ENCODE peak calls at places on chromosomes 4 and X, in eight cellular contexts. A is A549, N is K562, X is H1, W is ovary, C is sigmoid colon, Q is stomach, H is HepG2. V is an unnamed sample. For H3K4me1, the result is how much of the 10 kb centered on the place peaks cover.

GRCh38 chrX:46865281-46865680 is 28.4 kb downstream of the RP2 start:
- DNase-seq in W (no peak), A (peak), Q (no peak), X (no peak), H (peak), N (no peak), C (no peak), V (no peak)

GRCh38 chrX:115058276-115058675 is 40.9 kb upstream of the IL13RA2 start:
- DNase-seq in W (no peak), N (no peak), X (no peak), H (no peak), A (no peak), Q (no peak), C (peak), V (no peak)

GRCh38 chr4:129364747-129365452 is 268.9 kb downstream of the C4orf33 start:
- DNase-seq in X (no peak), Q (no peak), A (no peak), W (no peak), N (no peak), H (no peak), C (no peak), V (no peak)

GRCh38 chr4:148071009-148071408 is 339.1 kb downstream of the ARHGAP10 start:
- DNase-seq in N (no peak), X (no peak), A (no peak), H (no peak), C (no peak), Q (no peak), W (no peak), V (no peak)

GRCh38 chrX:116435597-116435996 is 809 bp upstream of the SLC6A14 start:
- DNase-seq in W (no peak), N (no peak), C (no peak), Q (no peak), A (no peak), H (peak), X (no peak), V (no peak)

GRCh38 chr4:107825072-107825789 is 499 bp downstream of the SGMS2 start:
- DNase-seq in C (peak), W (no peak), A (peak), H (no peak), N (no peak), Q (peak), X (no peak), V (peak)

GRCh38 chrX:150084474-150085229 is 146.4 kb upstream of the EOLA2 start:
- DNase-seq in A (peak), N (no peak), W (no peak), C (no peak), X (no peak), H (no peak), Q (no peak), V (no peak)

GRCh38 chr4:76950846-76951321 is 1.3 kb downstream of the SEPTIN11 start:
- DNase-seq in H (no peak), A (no peak), W (peak), C (no peak), X (no peak), Q (no peak), N (no peak), V (no peak)

GRCh38 chrX:446243-446642 is 59.5 kb upstream of the PPP2R3B start:
- DNase-seq in H (no peak), N (no peak), Q (no peak), A (no peak), C (peak), X (peak), W (no peak), V (no peak)

GRCh38 chrX:54891573-54891972 is 29.1 kb upstream of the TRO start:
- DNase-seq in W (no peak), N (peak), C (no peak), H (peak), A (peak), X (no peak), Q (no peak), V (no peak)

GRCh38 chrX:101462892-101463291 is 22.4 kb upstream of the ARMCX4 start:
- DNase-seq in W (no peak), X (no peak), N (no peak), Q (no peak), C (no peak), A (peak), H (peak), V (no peak)

GRCh38 chr4:80259012-80259411 is 7.5 kb upstream of the FGF5 start:
- DNase-seq in Q (no peak), A (no peak), N (no peak), W (no peak), X (no peak), H (no peak), C (no peak), V (no peak)

GRCh38 chr4:146522862-146523205 is 1.1 kb upstream of the SLC10A7 start:
- DNase-seq in A (peak), X (no peak), C (no peak), W (no peak), N (no peak), Q (no peak), H (peak), V (no peak)

GRCh38 chr4:101393256-101393655 is 45.9 kb upstream of the PPP3CA start:
- DNase-seq in H (peak), N (no peak), A (peak), C (no peak), W (no peak), Q (no peak), X (no peak), V (no peak)

GRCh38 chr4:13547563-13548041 is 3.3 kb upstream of the NKX3-2 start:
- DNase-seq in W (no peak), N (no peak), C (peak), Q (no peak), H (no peak), X (no peak), A (no peak), V (no peak)

GRCh38 chr4:11463707-11464106 is 35.0 kb upstream of the HS3ST1 start:
- DNase-seq in W (no peak), C (no peak), X (no peak), N (no peak), H (no peak), A (no peak), Q (no peak), V (no peak)

GRCh38 chrX:28756647-28757046 is 169.4 kb downstream of the IL1RAPL1 start:
- DNase-seq in N (no peak), Q (no peak), C (no peak), H (no peak), X (no peak), A (no peak), W (no peak), V (no peak)

GRCh38 chr4:17681921-17682566 is 67.6 kb downstream of the MED28 start:
- DNase-seq in C (no peak), A (no peak), H (no peak), W (no peak), Q (no peak), N (no peak), X (no peak), V (no peak)

GRCh38 chr4:40550900-40551546 is 78.6 kb downstream of the RBM47 start:
- DNase-seq in X (no peak), A (peak), H (peak), N (peak), W (no peak), C (no peak), Q (peak), V (no peak)

GRCh38 chr4:112854420-112854819 is 195.0 kb upstream of the ANK2 start:
- DNase-seq in Q (no peak), N (no peak), X (no peak), H (no peak), C (no peak), W (no peak), A (no peak), V (no peak)

GRCh38 chr4:32148120-32148666 is 1428.0 kb downstream of the PCDH7 start:
- DNase-seq in C (no peak), X (no peak), A (no peak), H (no peak), Q (no peak), N (no peak), W (no peak), V (no peak)

GRCh38 chrX:20414066-20414465 is 147.4 kb upstream of the RPS6KA3 start:
- DNase-seq in C (no peak), N (no peak), W (no peak), X (no peak), A (no peak), H (no peak), Q (no peak), V (no peak)

GRCh38 chr4:2935762-2936743 is 27.2 kb downstream of the NOP14 start:
- DNase-seq in H (no peak), N (no peak), C (peak), X (no peak), Q (peak), W (peak), A (peak), V (no peak)

GRCh38 chrX:85244411-85245210 is 820 bp downstream of the ZNF711 start:
- DNase-seq in Q (no peak), A (peak), W (peak), H (no peak), X (no peak), C (no peak), N (peak), V (no peak)

GRCh38 chr4:169314906-169315305 is 44.1 kb upstream of the SH3RF1 start:
- DNase-seq in X (no peak), C (peak), N (no peak), H (peak), A (peak), Q (peak), W (peak), V (peak)

GRCh38 chr4:94208268-94208667 is 603 bp downstream of the SMARCAD1 start:
- DNase-seq in H (no peak), W (no peak), X (no peak), C (no peak), N (no peak), Q (no peak), A (no peak), V (no peak)

GRCh38 chrX:101564651-101565050 is 14.3 kb downstream of the ARMCX1 start:
- DNase-seq in X (no peak), H (no peak), Q (no peak), A (no peak), W (no peak), C (no peak), N (no peak), V (no peak)

GRCh38 chr4:84019626-84020025 is 479.5 kb downstream of the NKX6-1 start:
- DNase-seq in N (no peak), Q (no peak), C (no peak), X (no peak), A (no peak), W (no peak), H (no peak), V (no peak)
- TF ChIP-seq EP300 in N (no peak), Q (no peak), C (no peak), X (no peak), A (no peak), W (no peak), H (no peak), V (no peak)

GRCh38 chr4:123621072-123621705 is 224.6 kb downstream of the SPRY1 start:
- DNase-seq in X (no peak), H (no peak), Q (no peak), A (no peak), W (no peak), N (no peak), C (no peak), V (peak)

GRCh38 chr4:123618606-123619005 is 222.0 kb downstream of the SPRY1 start:
- DNase-seq in Q (no peak), N (no peak), W (no peak), H (no peak), X (no peak), C (no peak), A (no peak), V (no peak)

GRCh38 chr4:123619326-123619725 is 222.7 kb downstream of the SPRY1 start:
- DNase-seq in W (no peak), H (no peak), N (no peak), X (no peak), A (no peak), C (no peak), Q (no peak), V (no peak)

GRCh38 chr4:123622572-123622971 is 226.0 kb downstream of the SPRY1 start:
- DNase-seq in Q (no peak), W (no peak), H (no peak), N (no peak), C (no peak), A (no peak), X (no peak), V (no peak)

DNA sequence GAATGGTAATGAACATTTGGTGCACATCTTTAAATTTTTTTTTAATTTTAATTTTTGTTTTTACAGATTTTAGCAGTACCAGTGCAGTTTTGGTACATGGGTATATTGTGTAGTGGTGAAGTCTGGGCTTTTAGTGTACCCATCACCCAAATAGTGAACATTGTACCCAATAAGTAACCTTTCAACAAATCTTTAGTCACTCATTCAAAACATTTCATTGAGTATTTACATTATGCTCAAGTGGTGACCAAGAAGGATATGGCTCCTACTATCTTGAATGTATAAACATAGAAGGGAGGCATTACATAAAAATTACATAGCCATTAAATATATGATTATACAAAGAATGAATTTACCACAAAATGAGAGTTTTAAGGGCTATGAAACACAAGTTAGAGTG is 223.3 kb downstream of the SPRY1 start:
- DNase-seq in N (no peak), C (no peak), A (no peak), W (no peak), Q (no peak), X (no peak), H (peak), V (no peak)
- H3K27ac ChIP-seq in N (no peak), C (no peak), A (no peak), W (no peak), Q (no peak), X (no peak), H (peak), V (no peak)

GRCh38 chr4:186148335-186148975 is 42.9 kb upstream of the CYP4V2 start:
- DNase-seq in H (no peak), C (no peak), A (no peak), Q (no peak), N (no peak), X (no peak), W (no peak), V (no peak)

GRCh38 chr4:186144596-186145569 is 40.4 kb downstream of the FAM149A start:
- DNase-seq in Q (peak), W (peak), A (peak), H (no peak), C (peak), X (no peak), N (no peak), V (no peak)

GRCh38 chr4:186144180-186144579 is 39.7 kb downstream of the FAM149A start:
- DNase-seq in W (peak), Q (no peak), C (no peak), X (no peak), A (peak), H (no peak), N (no peak), V (no peak)

GRCh38 chr4:186149872-186150271 is 41.5 kb upstream of the CYP4V2 start:
- DNase-seq in C (peak), H (peak), W (peak), X (peak), A (peak), N (peak), Q (peak), V (peak)

GRCh38 chr4:186146443-186146842 is 41.9 kb downstream of the FAM149A start:
- DNase-seq in N (no peak), A (no peak), W (no peak), X (no peak), H (no peak), C (no peak), Q (no peak), V (no peak)
- H3K4me1 ChIP-seq in N (under half), A (under half), W (under half), X (under half), H (under half), C (under half), Q (under half), V (under half)

DNA sequence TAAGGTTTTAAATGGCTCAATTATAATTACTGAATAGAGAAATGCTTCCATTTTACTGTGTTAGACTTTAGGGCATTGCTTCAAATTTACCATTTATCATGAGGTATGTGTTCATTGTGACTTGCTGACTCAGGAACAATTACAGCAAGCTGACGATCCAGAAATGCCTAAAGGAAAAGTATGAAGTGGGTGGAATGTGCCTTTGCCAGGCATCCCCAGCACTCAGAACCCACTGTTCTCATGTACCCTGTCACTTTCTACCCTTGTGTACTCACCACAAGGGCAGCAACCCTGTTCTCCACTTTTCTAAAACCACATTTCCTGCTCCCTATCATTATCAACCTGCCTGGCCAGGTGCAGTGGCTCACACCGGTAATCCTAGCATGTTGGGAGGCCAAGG is 41.5 kb downstream of the QRFPR start:
- DNase-seq in N (no peak), A (no peak), C (no peak), Q (no peak), W (no peak), X (no peak), H (no peak), V (no peak)
- TF ChIP-seq EP300 in N (no peak), A (no peak), C (no peak), Q (no peak), W (no peak), X (no peak), H (no peak), V (no peak)

DNA sequence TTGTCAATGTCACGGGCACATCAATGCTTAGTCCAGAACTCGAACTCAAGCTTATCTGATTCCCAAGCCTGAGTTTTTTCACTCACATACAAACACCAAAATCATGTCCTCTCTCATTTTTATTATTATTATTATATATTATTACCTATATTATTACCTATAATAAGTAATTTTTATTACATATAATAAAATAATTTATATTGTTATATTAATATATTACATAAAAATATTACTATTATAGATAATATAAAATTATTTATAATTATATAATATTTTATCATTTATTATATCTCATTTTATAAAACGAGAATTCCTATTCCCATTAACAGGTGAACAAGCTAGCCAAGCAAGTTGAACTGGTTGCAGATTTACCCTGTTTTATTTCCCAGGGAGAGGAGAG is 13.0 kb downstream of the RXFP1 start:
- DNase-seq in H (no peak), Q (no peak), C (no peak), A (no peak), W (no peak), X (no peak), N (no peak), V (no peak)
- H3K27ac ChIP-seq in H (no peak), Q (no peak), C (no peak), A (no peak), W (no peak), X (no peak), N (peak), V (no peak)